ENCODE peak calls at places on chromosome 17, in six cellular contexts. G is IMR-90, H is neural progenitor cell, J is K562, D is mammary epithelial cell, N is HCT116. B is an unnamed sample.

GRCh38 chr17:75568412-75569255 is 19.0 kb upstream of the MYO15B start:
- DNase-seq in G (no peak), H (no peak), J (no peak), D (no peak), N (no peak), B (no peak)

GRCh38 chr17:44214896-44215295 is 4.6 kb downstream of the UBTF start:
- DNase-seq in G (no peak), H (no peak), J (no peak), D (no peak), N (no peak), B (no peak)

GRCh38 chr17:78822552-78822951 is 18.1 kb downstream of the USP36 start:
- DNase-seq in G (peak), H (no peak), J (no peak), D (no peak), N (no peak), B (no peak)

GRCh38 chr17:43791589-43791988 is 11.4 kb downstream of the CFAP97D1 start:
- DNase-seq in G (peak), H (peak), J (peak), D (peak), N (peak), B (no peak)

GRCh38 chr17:58248955-58249269 is 10.5 kb downstream of the LPO start:
- DNase-seq in G (no peak), H (no peak), J (no peak), D (no peak), N (no peak), B (no peak)

GRCh38 chr17:67157732-67158639 is 87.0 kb downstream of the HELZ start:
- DNase-seq in G (peak), H (peak), J (peak), D (no peak), N (peak), B (no peak)

GRCh38 chr17:19470529-19471261 is 59.7 kb downstream of the RNF112 start:
- DNase-seq in G (peak), H (peak), J (no peak), D (no peak), N (no peak), B (no peak)

GRCh38 chr17:72528683-72529082 is 407.9 kb downstream of the SOX9 start:
- DNase-seq in G (no peak), H (no peak), J (no peak), D (no peak), N (no peak), B (no peak)

GRCh38 chr17:2239882-2240430 is 63.6 kb downstream of the SMG6 start:
- DNase-seq in G (peak), H (no peak), J (no peak), D (peak), N (no peak), B (no peak)

GRCh38 chr17:56447166-56447565 is 146.3 kb upstream of the NOG start:
- DNase-seq in G (no peak), H (no peak), J (no peak), D (no peak), N (no peak), B (no peak)

GRCh38 chr17:56754523-56755208 is 79.1 kb downstream of the C17orf67 start:
- DNase-seq in G (peak), H (peak), J (no peak), D (no peak), N (no peak), B (no peak)

GRCh38 chr17:68378202-68379149 is 78.8 kb downstream of the WIPI1 start:
- DNase-seq in G (peak), H (peak), J (no peak), D (peak), N (peak), B (no peak)
- TF ChIP-seq CTCF in G (no peak), H (no peak), J (no peak), D (no peak), N (no peak), B (no peak)

GRCh38 chr17:46190763-46191162 is 2.5 kb downstream of the KANSL1 start:
- DNase-seq in G (peak), H (no peak), J (no peak), D (no peak), N (no peak), B (no peak)
- H3K9ac ChIP-seq in G (no peak), H (no peak), J (no peak), D (peak), N (peak), B (peak)

GRCh38 chr17:68602267-68602644 is 1.1 kb upstream of the FAM20A start:
- DNase-seq in G (no peak), H (no peak), J (no peak), D (no peak), N (no peak), B (peak)
- H3K27ac ChIP-seq in G (no peak), H (no peak), J (no peak), D (no peak), N (no peak), B (no peak)

GRCh38 chr17:6027342-6028024 is 42.7 kb upstream of the WSCD1 start:
- DNase-seq in G (no peak), H (no peak), J (no peak), D (no peak), N (no peak), B (no peak)
- TF ChIP-seq CTCF in G (no peak), H (no peak), J (no peak), D (no peak), N (no peak), B (no peak)

DNA sequence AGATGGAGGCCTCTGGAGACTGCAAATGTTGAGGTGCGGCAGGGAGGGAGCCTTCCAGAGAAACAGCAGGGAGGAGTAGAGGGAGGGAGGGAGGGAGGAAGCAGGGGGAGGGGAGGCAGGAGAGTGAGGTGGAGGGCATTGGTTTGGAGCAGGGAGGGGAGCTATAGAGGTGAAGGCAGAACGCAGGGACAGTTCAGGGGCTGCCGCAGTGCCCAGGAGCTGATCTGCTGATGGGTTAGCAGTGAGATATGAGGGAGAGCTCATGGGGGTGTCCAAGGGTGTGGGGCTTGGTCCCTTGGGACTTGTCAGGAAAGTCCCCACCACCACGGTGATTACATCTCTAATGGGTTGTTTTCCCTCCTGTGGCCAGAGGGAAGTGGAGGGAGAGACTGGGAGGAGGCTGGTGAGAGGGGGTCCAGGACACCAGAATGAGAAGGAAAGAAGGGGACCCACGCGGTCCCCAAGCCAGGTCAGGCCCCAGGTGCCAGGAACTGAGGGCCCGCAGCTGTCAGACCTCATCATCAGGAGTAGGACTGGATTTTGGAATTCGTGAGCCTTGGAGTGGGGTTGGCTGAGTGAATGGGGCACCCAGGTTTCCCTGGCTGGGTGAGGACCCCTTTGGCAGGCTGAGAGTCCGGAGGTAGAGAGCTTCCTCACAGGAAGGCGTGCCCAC is 11.2 kb downstream of the CA4 start:
- DNase-seq in G (no peak), H (no peak), J (no peak), D (no peak), N (no peak), B (no peak)
- H3K9ac ChIP-seq in G (no peak), H (no peak), J (peak), D (no peak), N (no peak), B (no peak)

DNA sequence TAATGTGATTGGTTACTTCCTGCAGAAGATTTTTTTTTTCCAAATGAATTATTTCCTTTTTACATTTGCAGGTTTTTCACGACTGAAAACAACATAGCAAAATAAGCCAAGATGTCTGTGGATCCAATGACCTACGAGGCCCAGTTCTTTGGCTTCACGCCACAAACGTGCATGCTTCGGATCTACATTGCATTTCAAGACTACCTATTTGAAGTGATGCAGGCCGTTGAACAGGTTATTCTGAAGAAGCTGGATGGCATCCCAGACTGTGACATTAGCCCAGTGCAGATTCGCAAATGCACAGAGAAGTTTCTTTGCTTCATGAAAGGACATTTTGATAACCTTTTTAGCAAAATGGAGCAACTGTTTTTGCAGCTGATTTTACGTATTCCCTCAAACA is 2.4 kb downstream of the MIS12 start:
- DNase-seq in G (no peak), H (no peak), J (no peak), D (no peak), N (no peak), B (no peak)
- H3K27ac ChIP-seq in G (no peak), H (no peak), J (no peak), D (no peak), N (no peak), B (no peak)